ENCODE peak calls at places on chromosomes 16 and 17, in four cellular contexts. Y is AG09319, B is IMR-90, A is AG09309. U is an unnamed sample.

GRCh38 chr16:49755291-49755611 is 100.7 kb downstream of the ZNF423 start:
- DNase-seq in A (peak), B (peak), Y (peak), U (no peak)

GRCh38 chr16:17359778-17360177 is 111.0 kb downstream of the XYLT1 start:
- DNase-seq in Y (no peak), B (peak), A (peak), U (no peak)

GRCh38 chr16:21185659-21186325 is 25.6 kb downstream of the ZP2 start:
- DNase-seq in Y (no peak), A (no peak), B (no peak), U (no peak)

GRCh38 chr16:19704321-19705130 is 13.5 kb downstream of the KNOP1 start:
- DNase-seq in A (peak), Y (peak), B (peak), U (no peak)

GRCh38 chr16:30095166-30096078 is 591 bp downstream of the YPEL3 start:
- DNase-seq in B (no peak), A (no peak), Y (no peak), U (peak)

GRCh38 chr17:8118769-8119574 is 658 bp upstream of the ALOXE3 start:
- DNase-seq in B (peak), A (no peak), Y (peak), U (peak)

GRCh38 chr16:85291302-85292148 is 179.3 kb upstream of the CIBAR2 start:
- DNase-seq in B (no peak), Y (no peak), A (no peak), U (no peak)

GRCh38 chr17:68378202-68379149 is 78.8 kb downstream of the WIPI1 start:
- DNase-seq in B (peak), Y (peak), A (peak), U (no peak)

GRCh38 chr17:67460097-67460496 is 83.0 kb downstream of the PITPNC1 start:
- DNase-seq in B (no peak), Y (no peak), A (no peak), U (no peak)

GRCh38 chr16:72961115-72961832 is 86.7 kb downstream of the ZFHX3 start:
- DNase-seq in A (no peak), B (peak), Y (no peak), U (no peak)

DNA sequence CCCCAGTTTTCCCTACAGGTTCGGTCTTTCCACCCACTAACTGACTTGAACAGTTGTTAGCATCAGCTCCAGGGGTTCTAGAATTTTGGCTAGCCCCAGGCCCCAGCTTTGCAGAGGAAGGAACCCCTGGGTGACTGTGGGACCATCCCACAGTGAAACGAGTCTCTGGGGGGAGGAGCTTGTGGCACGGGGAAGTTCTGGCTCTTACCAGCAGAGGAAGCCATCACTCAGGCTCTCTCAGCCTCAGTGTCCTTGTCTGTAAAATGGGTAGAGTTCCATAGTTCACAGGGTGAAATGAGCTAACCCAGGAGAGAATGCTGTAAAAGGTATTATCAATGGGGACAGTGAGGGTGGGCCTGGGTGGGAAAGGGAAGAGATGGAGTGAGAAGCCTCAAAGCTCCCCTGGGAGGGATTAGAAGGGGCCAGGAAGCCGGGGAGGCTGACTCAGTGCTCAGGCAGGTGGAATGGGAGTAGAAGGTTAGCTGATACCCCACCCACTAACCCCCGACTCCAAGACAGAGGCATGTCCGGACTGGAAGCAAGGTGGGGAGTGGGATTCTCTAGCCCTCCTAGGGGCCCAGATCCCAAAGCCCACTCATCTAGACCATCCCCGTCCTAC is 30.9 kb upstream of the CDC42EP4 start:
- DNase-seq in A (no peak), Y (no peak), B (peak), U (no peak)
- TF ChIP-seq CTCF in A (peak), Y (no peak), B (peak), U (no peak)

GRCh38 chr17:42980766-42981397 is 517 bp downstream of the RUNDC1 start:
- DNase-seq in A (no peak), B (peak), Y (no peak), U (peak)
- TF ChIP-seq CTCF in A (no peak), B (no peak), Y (no peak), U (peak)

GRCh38 chr17:15261063-15261817 is 3.9 kb downstream of the PMP22 start:
- DNase-seq in A (no peak), B (peak), Y (no peak), U (peak)
- TF ChIP-seq CTCF in A (peak), B (peak), Y (no peak), U (no peak)

DNA sequence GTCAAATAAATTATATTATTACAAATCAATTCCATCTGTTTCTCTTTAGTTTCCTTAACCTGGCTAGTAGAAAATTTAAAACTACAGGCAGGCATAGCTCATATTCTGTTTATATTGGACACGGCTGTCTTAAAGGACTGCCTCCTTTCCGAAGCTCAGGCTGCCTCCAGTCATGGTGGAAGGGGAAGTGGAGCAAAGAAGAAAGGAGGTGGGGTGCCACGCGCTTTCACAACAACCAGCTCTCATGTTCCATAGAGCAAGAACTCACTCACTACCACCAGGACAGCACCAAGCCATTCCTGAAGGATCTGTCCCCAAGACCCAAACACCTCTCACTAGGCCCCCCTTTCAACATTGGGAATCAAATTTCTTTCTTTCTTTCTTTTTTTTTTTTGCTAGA is 149.3 kb upstream of the KCNJ18 start:
- DNase-seq in Y (no peak), B (no peak), A (no peak), U (no peak)
- TF ChIP-seq CTCF in Y (no peak), B (no peak), A (no peak), U (no peak)

GRCh38 chr17:58352018-58352842 is at the start of gene SUPT4H1:
- DNase-seq in A (peak), B (peak), Y (peak), U (peak)
- TF ChIP-seq CTCF in A (no peak), B (no peak), Y (no peak), U (no peak)

U was measured in GM13977.